ENCODE peak calls at places on chromosome 18, in eight cellular contexts. S is progenitor cell of endocrine pancreas, W is epithelial cell of esophagus, Z is WTC11, Q is fibroblast of villous mesenchyme, Y is body of pancreas, V is SK-N-SH, G is AG09309. N is an unnamed sample.

GRCh38 chr18:13137041-13137938 is 81.3 kb upstream of the LDLRAD4 start:
- DNase-seq in Q (peak), Z (peak), V (peak), W (peak), G (no peak), S (peak), Y (peak), N (no peak)

GRCh38 chr18:8224576-8224975 is 384.7 kb upstream of the RAB12 start:
- DNase-seq in Q (no peak), V (no peak), W (peak), Z (no peak), Y (no peak), S (no peak), G (no peak), N (no peak)

GRCh38 chr18:50573679-50574078 is 13.8 kb downstream of the MAPK4 start:
- DNase-seq in Q (no peak), Z (no peak), Y (no peak), G (no peak), V (no peak), S (no peak), W (peak), N (no peak)

GRCh38 chr18:37355772-37356171 is 209.8 kb downstream of the CELF4 start:
- DNase-seq in Z (no peak), Q (no peak), Y (no peak), S (no peak), W (no peak), V (no peak), G (no peak), N (no peak)

GRCh38 chr18:77820472-77820871 is 570.8 kb downstream of the GALR1 start:
- DNase-seq in Y (no peak), W (no peak), Z (no peak), G (no peak), Q (no peak), V (no peak), S (no peak), N (no peak)

GRCh38 chr18:67924656-67925055 is 408.1 kb upstream of the DSEL start:
- DNase-seq in S (no peak), V (no peak), Q (no peak), Y (no peak), W (peak), Z (no peak), G (no peak), N (no peak)

GRCh38 chr18:42038936-42039335 is 83.9 kb downstream of the PIK3C3 start:
- DNase-seq in W (peak), G (peak), Y (no peak), Q (peak), Z (no peak), V (no peak), S (no peak), N (no peak)

GRCh38 chr18:62606106-62606505 is 83.3 kb downstream of the ZCCHC2 start:
- DNase-seq in W (peak), Z (no peak), S (no peak), G (no peak), V (no peak), Q (peak), Y (no peak), N (no peak)

GRCh38 chr18:49170145-49170544 is 219.4 kb upstream of the SMAD7 start:
- DNase-seq in Y (no peak), W (no peak), Q (no peak), G (no peak), V (no peak), S (no peak), Z (no peak), N (no peak)

GRCh38 chr18:46053368-46054095 is 18.5 kb downstream of the PSTPIP2 start:
- DNase-seq in Q (peak), W (no peak), Z (no peak), G (no peak), Y (no peak), S (no peak), V (no peak), N (no peak)

GRCh38 chr18:29418136-29418535 is 1241.2 kb upstream of the CDH2 start:
- DNase-seq in V (no peak), G (peak), W (peak), Y (no peak), Z (no peak), Q (peak), S (no peak), N (no peak)

GRCh38 chr18:8367217-8367988 is 241.8 kb upstream of the RAB12 start:
- DNase-seq in Q (peak), W (peak), G (no peak), Y (peak), V (peak), S (peak), Z (peak), N (no peak)

GRCh38 chr18:9103488-9103887 is 989 bp downstream of the NDUFV2 start:
- DNase-seq in Y (no peak), W (no peak), Z (no peak), G (no peak), Q (peak), S (no peak), V (no peak), N (no peak)

GRCh38 chr18:49046125-49046524 is 95.4 kb upstream of the SMAD7 start:
- DNase-seq in G (no peak), Z (no peak), W (no peak), V (no peak), Y (no peak), S (no peak), Q (no peak), N (no peak)

GRCh38 chr18:54558609-54559585 is 32.1 kb upstream of the DYNAP start:
- DNase-seq in Q (peak), S (no peak), Y (no peak), W (peak), V (peak), G (no peak), Z (no peak), N (no peak)

GRCh38 chr18:73887801-73888200 is 259.8 kb downstream of the FBXO15 start:
- DNase-seq in G (no peak), Z (no peak), Y (no peak), S (no peak), W (no peak), V (no peak), Q (no peak), N (no peak)

GRCh38 chr18:44733069-44733753 is 52.5 kb downstream of the SETBP1 start:
- DNase-seq in Z (no peak), G (peak), W (peak), Y (no peak), Q (peak), S (no peak), V (no peak), N (peak)

GRCh38 chr18:54772081-54772480 is 56.2 kb upstream of the RAB27B start:
- DNase-seq in Z (no peak), Y (no peak), V (no peak), S (no peak), G (no peak), W (no peak), Q (no peak), N (no peak)

GRCh38 chr18:49486959-49487710 is at the start of gene C18orf32:
- DNase-seq in Q (peak), Z (peak), S (peak), V (peak), Y (peak), W (peak), G (peak), N (peak)

GRCh38 chr18:3061581-3062416 is 48.9 kb upstream of the LPIN2 start:
- DNase-seq in Y (no peak), V (no peak), W (no peak), G (no peak), Q (peak), S (no peak), Z (no peak), N (no peak)

GRCh38 chr18:35029770-35030169 is 11.4 kb upstream of the MAPRE2 start:
- DNase-seq in S (no peak), Z (no peak), V (no peak), W (no peak), G (no peak), Q (no peak), Y (no peak), N (no peak)

GRCh38 chr18:26637324-26637723 is 89.0 kb upstream of the KCTD1 start:
- DNase-seq in V (no peak), W (no peak), Q (no peak), S (no peak), G (no peak), Z (no peak), Y (no peak), N (no peak)

GRCh38 chr18:31587538-31587937 is 4.1 kb upstream of the TTR start:
- DNase-seq in W (no peak), Y (no peak), G (no peak), S (no peak), Q (peak), Z (no peak), V (no peak), N (no peak)

GRCh38 chr18:10499230-10499629 is 26.6 kb upstream of the NAPG start:
- DNase-seq in G (no peak), V (no peak), Q (no peak), Y (no peak), Z (no peak), S (no peak), W (peak), N (no peak)

GRCh38 chr18:79396431-79397287 is 929 bp downstream of the NFATC1 start:
- DNase-seq in Q (peak), Z (peak), V (no peak), W (peak), G (no peak), Y (peak), S (no peak), N (no peak)
- TF ChIP-seq CTCF in Q (no peak), Z (no peak), V (no peak), W (peak), G (no peak), Y (no peak), S (no peak), N (no peak)

GRCh38 chr18:63892544-63892943 is 5.0 kb downstream of the SERPINB2 start:
- DNase-seq in S (no peak), W (peak), Q (peak), V (no peak), G (no peak), Z (no peak), Y (no peak), N (no peak)

GRCh38 chr18:63890226-63890949 is 2.9 kb downstream of the SERPINB2 start:
- DNase-seq in Z (no peak), V (no peak), Q (no peak), G (no peak), S (no peak), W (peak), Y (no peak), N (no peak)

GRCh38 chr18:63889641-63890040 is 2.1 kb downstream of the SERPINB2 start:
- DNase-seq in W (no peak), Q (no peak), G (no peak), S (no peak), V (no peak), Z (no peak), Y (no peak), N (no peak)

GRCh38 chr18:63888473-63889190 is 1.1 kb downstream of the SERPINB2 start:
- DNase-seq in G (no peak), S (no peak), Z (no peak), W (peak), Q (peak), V (no peak), Y (no peak), N (no peak)

GRCh38 chr18:63890950-63891304 is 3.4 kb downstream of the SERPINB2 start:
- DNase-seq in Y (no peak), W (no peak), Z (no peak), V (peak), S (no peak), G (no peak), Q (no peak), N (no peak)
- TF ChIP-seq CTCF in Y (no peak), W (peak), Z (no peak), V (peak), S (no peak), G (peak), Q (no peak), N (peak)

DNA sequence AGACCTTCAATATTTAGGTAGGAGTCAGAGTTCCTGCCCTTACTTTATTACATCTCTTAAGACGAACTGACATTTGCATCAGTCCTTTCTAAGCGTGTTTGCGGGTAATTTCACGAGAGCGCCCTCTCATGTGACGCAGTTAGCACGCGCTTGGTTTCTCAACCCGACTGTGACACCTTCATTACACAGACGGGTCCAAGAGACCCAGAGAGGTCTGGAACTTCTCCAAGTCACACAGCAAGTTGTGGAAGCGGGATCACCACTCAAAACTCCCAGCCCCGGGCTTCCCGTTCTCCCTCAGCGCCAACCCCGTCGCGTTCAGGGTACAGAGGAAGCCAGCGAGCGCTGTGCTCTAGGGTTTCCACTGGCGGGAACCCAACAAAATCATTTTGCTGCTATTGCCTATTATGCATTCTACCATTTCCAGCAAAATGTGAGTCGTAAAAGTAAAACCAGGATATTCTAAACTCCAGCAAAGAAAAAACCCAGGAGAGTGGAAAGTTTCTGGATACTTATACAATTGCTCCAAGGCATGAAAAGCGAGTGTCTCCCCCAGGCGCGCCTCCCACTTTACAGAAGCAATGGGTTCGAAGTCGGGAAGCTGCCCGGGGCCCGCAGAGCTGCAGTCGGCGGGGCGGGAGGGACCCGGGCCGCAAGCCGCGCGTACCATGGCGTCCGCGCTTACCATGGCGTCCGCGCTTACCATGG is 583 bp downstream of the ENOSF1 start:
- DNase-seq in Z (peak), S (peak), Y (peak), V (peak), G (peak), Q (peak), W (peak), N (peak)
- TF ChIP-seq CTCF in Z (no peak), S (no peak), Y (no peak), V (peak), G (no peak), Q (no peak), W (no peak), N (no peak)

DNA sequence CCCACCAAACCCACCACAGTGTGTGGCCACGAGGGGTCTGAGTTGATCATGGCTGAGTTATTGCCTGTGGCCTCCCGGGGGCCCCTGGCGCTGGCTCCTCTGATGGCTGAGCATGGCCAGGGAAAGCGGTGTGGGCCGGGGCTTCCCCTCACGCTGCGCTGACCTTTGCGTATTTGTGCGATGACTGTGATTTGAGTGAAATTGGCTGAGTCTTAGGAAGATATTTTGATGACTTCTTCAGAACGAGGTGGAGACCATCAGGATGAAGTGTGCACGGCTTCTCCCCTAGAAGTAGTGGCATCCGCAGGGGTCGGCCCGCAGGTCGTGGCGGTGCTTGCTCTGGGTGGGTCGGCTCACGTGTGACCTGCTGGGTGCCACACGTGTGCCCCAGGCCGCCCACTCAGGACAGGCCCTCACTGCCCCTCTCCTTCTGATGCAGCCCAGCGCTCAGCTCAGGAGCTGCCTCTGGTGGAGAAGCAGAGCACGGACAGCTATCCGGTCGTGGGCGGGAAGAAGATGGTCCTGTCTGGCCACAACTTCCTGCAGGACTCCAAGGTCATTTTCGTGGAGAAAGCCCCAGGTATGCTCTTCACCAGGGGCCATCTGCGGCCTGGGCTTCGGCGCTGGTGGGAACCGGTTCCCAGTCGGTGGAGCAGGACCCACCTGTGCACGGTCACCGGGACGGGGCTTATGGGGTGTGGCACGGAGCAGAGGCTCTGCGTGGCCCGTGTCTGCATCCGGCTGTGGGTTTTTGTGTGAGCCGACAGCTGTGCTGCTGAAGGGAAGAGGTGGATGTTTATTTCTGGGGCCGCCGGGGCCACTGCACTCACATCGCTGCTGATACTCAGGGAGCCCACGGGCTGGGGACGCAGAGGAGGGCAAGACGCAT is 55.8 kb downstream of the NFATC1 start:
- DNase-seq in Q (no peak), Y (no peak), S (no peak), Z (no peak), W (no peak), V (no peak), G (no peak), N (no peak)
- TF ChIP-seq CTCF in Q (no peak), Y (no peak), S (no peak), Z (no peak), W (no peak), V (peak), G (peak), N (no peak)

GRCh38 chr18:23668731-23669130 is 6.0 kb upstream of the ANKRD29 start:
- DNase-seq in G (no peak), Y (no peak), V (no peak), Z (no peak), W (no peak), Q (no peak), S (no peak), N (no peak)

GRCh38 chr18:23669202-23669766 is 6.6 kb upstream of the ANKRD29 start:
- DNase-seq in S (no peak), Z (no peak), W (no peak), V (no peak), Q (no peak), G (no peak), Y (no peak), N (no peak)

GRCh38 chr18:23664674-23665073 is 2.0 kb upstream of the ANKRD29 start:
- DNase-seq in Z (no peak), G (no peak), S (no peak), Y (no peak), Q (no peak), V (no peak), W (peak), N (no peak)

GRCh38 chr18:23669804-23670203 is 7.1 kb upstream of the ANKRD29 start:
- DNase-seq in V (no peak), Z (no peak), Q (no peak), W (no peak), S (no peak), G (no peak), Y (no peak), N (no peak)

DNA sequence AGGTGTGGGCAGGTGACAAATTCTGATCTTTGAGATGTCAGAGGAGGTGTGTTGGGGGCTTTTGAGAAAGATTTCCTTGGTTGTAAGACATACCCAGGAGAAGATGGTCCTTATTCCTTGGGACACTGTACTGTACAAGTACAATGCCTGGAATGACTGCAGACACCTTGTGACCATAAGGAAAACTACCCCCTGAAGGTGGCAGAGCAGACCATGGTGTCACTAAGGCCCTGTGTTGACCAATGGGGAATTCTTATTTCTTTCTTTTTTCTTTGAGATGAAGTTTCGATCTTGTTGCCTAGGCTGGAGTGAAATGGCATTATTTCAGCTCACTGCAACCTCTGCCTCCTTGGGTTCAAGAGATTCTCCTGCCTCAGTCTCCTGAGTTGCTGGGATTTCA is 4.4 kb upstream of the ANKRD29 start:
- DNase-seq in V (no peak), S (no peak), Q (no peak), Y (no peak), Z (no peak), G (no peak), W (no peak), N (no peak)
- TF ChIP-seq CTCF in V (no peak), S (no peak), Q (no peak), Y (no peak), Z (no peak), G (no peak), W (no peak), N (no peak)

DNA sequence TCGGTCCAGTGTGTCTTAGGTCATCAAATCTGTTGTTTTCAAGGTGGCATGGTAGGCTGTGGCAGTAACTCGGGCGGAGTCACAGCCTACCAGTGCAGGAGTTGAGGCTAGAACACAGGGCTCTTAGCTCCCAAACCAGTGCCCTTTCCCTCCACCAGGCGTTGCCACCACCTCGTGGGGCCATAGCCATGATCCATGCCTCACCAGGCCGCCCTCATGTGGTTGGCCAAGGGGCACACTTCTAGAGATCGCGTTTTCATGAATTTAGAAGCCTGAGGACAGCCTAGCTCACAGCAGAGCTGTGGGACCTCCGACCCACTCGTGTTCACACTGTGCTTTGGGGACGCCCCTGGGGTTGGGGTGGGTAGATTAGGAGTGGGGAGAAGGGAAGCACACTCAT is 10.6 kb downstream of the SEC11C start:
- DNase-seq in V (no peak), Y (no peak), Z (peak), W (no peak), G (no peak), S (no peak), Q (no peak), N (no peak)
- TF ChIP-seq CTCF in V (no peak), Y (no peak), Z (no peak), W (no peak), G (no peak), S (no peak), Q (no peak), N (no peak)

DNA sequence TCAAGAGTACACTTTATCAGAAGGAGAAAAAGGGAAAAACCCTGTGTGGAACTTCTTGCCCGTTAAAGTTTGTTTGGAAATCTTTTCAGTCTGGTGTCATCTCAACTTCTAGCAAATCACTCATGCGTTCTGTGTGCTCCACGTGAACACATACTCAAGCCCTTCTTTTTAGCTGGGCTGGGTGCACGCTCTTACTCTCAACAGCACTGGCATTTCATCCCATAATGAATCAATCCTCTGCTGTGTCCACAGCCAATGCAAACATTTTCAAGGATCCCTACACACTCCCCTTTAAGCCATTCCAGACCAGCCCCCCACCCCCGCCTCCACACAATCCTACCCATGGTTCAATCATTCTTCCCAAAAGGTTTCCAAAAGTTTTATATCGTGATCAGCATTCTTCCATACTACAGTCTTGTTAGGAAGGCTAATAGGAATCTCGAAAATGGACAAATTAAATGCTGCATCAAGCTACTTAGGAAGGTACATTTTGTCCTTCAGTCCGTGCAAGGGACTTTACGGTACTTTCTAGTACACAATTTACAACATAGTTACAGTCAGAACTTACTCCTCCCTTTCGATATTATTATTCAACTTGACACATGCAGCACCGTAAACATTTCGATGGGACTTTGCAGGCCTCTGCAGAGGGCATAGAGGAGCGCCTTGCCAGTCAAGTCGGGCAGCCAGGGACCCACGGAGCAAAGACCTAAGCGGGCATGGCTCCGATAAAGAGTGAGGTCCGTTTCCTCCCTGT is 1.5 kb downstream of the PTGR3 start:
- DNase-seq in S (no peak), V (no peak), W (peak), Y (peak), Z (no peak), Q (peak), G (no peak), N (no peak)
- TF ChIP-seq CTCF in S (no peak), V (no peak), W (no peak), Y (no peak), Z (no peak), Q (no peak), G (no peak), N (no peak)

N was measured in CD14-positive monocyte.